ENCODE peak calls at places on chromosome 1, in six cellular contexts. One of them, this sample, is unnamed.
A peak's percentile ranks its signal among the peaks of the same experiment; 100 is the strongest.

GRCh38 chr1:2504949-2505272 is 21.5 kb downstream of the PANK4 start:
- DNase-seq in heart right ventricle: no peak
- DNase-seq in NCI-H1417: no peak
- DNase-seq in AG09309: no peak
- DNase-seq in nephron progenitor cell: no peak
- DNase-seq in RPMI8226: no peak
- DNase-seq in this sample: no peak

GRCh38 chr1:38179423-38179822 is 132.8 kb upstream of the POU3F1 start:
- DNase-seq in heart right ventricle: peak; percentile 63
- DNase-seq in NCI-H1417: no peak
- DNase-seq in AG09309: no peak
- DNase-seq in nephron progenitor cell: no peak
- DNase-seq in RPMI8226: no peak
- DNase-seq in this sample: no peak

GRCh38 chr1:38489844-38490270 is 369.7 kb downstream of the RRAGC start:
- DNase-seq in heart right ventricle: no peak
- DNase-seq in NCI-H1417: peak; percentile 29
- DNase-seq in AG09309: no peak
- DNase-seq in nephron progenitor cell: peak; percentile 69
- DNase-seq in RPMI8226: peak; percentile 59
- DNase-seq in this sample: no peak

GRCh38 chr1:228955691-228956090 is 220.4 kb downstream of the RHOU start:
- DNase-seq in heart right ventricle: no peak
- DNase-seq in NCI-H1417: no peak
- DNase-seq in AG09309: peak; percentile 10
- DNase-seq in nephron progenitor cell: no peak
- DNase-seq in RPMI8226: no peak
- DNase-seq in this sample: no peak

GRCh38 chr1:181490276-181490675 is 7.0 kb downstream of the CACNA1E start:
- DNase-seq in heart right ventricle: no peak
- DNase-seq in NCI-H1417: no peak
- DNase-seq in AG09309: no peak
- DNase-seq in nephron progenitor cell: no peak
- DNase-seq in RPMI8226: no peak
- DNase-seq in this sample: no peak

GRCh38 chr1:16716691-16717173 is 23.6 kb upstream of the RNU1-4 start:
- DNase-seq in heart right ventricle: no peak
- DNase-seq in NCI-H1417: no peak
- DNase-seq in AG09309: no peak
- DNase-seq in nephron progenitor cell: no peak
- DNase-seq in RPMI8226: no peak
- DNase-seq in this sample: no peak

GRCh38 chr1:155006601-155007101 is 4.0 kb downstream of the ZBTB7B start:
- DNase-seq in heart right ventricle: no peak
- DNase-seq in NCI-H1417: peak; percentile 26
- DNase-seq in AG09309: no peak
- DNase-seq in nephron progenitor cell: no peak
- DNase-seq in RPMI8226: no peak
- DNase-seq in this sample: no peak

GRCh38 chr1:30618335-30618747 is 105.0 kb downstream of the MATN1 start:
- DNase-seq in heart right ventricle: no peak
- DNase-seq in NCI-H1417: no peak
- DNase-seq in AG09309: no peak
- DNase-seq in nephron progenitor cell: no peak
- DNase-seq in RPMI8226: no peak
- DNase-seq in this sample: no peak

GRCh38 chr1:152983743-152984142 is at the start of gene SPRR1A:
- DNase-seq in heart right ventricle: no peak
- DNase-seq in NCI-H1417: peak; percentile 20
- DNase-seq in AG09309: no peak
- DNase-seq in nephron progenitor cell: no peak
- DNase-seq in RPMI8226: no peak
- DNase-seq in this sample: no peak

GRCh38 chr1:17831619-17832018 is 76.5 kb downstream of the ACTL8 start:
- DNase-seq in heart right ventricle: peak; percentile 33
- DNase-seq in NCI-H1417: no peak
- DNase-seq in AG09309: no peak
- DNase-seq in nephron progenitor cell: peak; percentile 86
- DNase-seq in RPMI8226: peak; percentile 77
- DNase-seq in this sample: no peak